ENCODE peak calls at places on chromosomes 6 and 20, in six cellular contexts. Q is activated CD4-positive, alpha-beta T cell treated with anti-CD3 and anti-CD28 coated beads, Interleukin-2, amount 50 U/mL, for 48 hours; J is GM12865; R is T-helper 9 cell; B is putamen; Z is caudate nucleus. T is an unnamed sample.

GRCh38 chr20:32609371-32609773 is 24.2 kb upstream of the NOL4L start:
- DNase-seq in Q (no peak), J (no peak), R (no peak), B (no peak), Z (no peak), T (no peak)

GRCh38 chr6:152723398-152723797 is 25.7 kb downstream of the MYCT1 start:
- DNase-seq in Q (no peak), J (no peak), R (no peak), B (no peak), Z (no peak), T (no peak)

GRCh38 chr6:74166849-74167248 is 470.8 kb downstream of the CD109 start:
- DNase-seq in Q (no peak), J (no peak), R (no peak), B (no peak), Z (no peak), T (no peak)

GRCh38 chr6:6605873-6606272 is 17.4 kb downstream of the LY86 start:
- DNase-seq in Q (no peak), J (no peak), R (no peak), B (no peak), Z (no peak), T (no peak)

GRCh38 chr6:27512525-27512924 is 39.6 kb upstream of the ZNF184 start:
- DNase-seq in Q (no peak), J (no peak), R (no peak), B (no peak), Z (no peak), T (no peak)

GRCh38 chr6:455006-455585 is 63.5 kb downstream of the IRF4 start:
- DNase-seq in Q (peak), J (no peak), R (no peak), B (no peak), Z (no peak), T (no peak)

GRCh38 chr20:32535316-32535952 is 49.7 kb downstream of the NOL4L start:
- DNase-seq in Q (no peak), J (no peak), R (peak), B (no peak), Z (no peak), T (no peak)

GRCh38 chr20:63483834-63484233 is 11.4 kb upstream of the KCNQ2 start:
- DNase-seq in Q (no peak), J (no peak), R (no peak), B (no peak), Z (no peak), T (no peak)

GRCh38 chr6:111154981-111155380 is 67.7 kb downstream of the SLC16A10 start:
- DNase-seq in Q (peak), J (no peak), R (no peak), B (no peak), Z (no peak), T (no peak)

GRCh38 chr6:41693281-41693838 is 42.0 kb downstream of the TFEB start:
- DNase-seq in Q (no peak), J (no peak), R (no peak), B (no peak), Z (no peak), T (no peak)

GRCh38 chr6:56764081-56764566 is 121.4 kb upstream of the DST start:
- DNase-seq in Q (no peak), J (peak), R (no peak), B (no peak), Z (no peak), T (no peak)

GRCh38 chr20:35700625-35701148 is 1.5 kb downstream of the ROMO1 start:
- DNase-seq in Q (no peak), J (no peak), R (no peak), B (no peak), Z (no peak), T (peak)

GRCh38 chr20:51767867-51768758 is at the start of gene ATP9A:
- DNase-seq in Q (peak), J (no peak), R (no peak), B (no peak), Z (no peak), T (no peak)

GRCh38 chr6:26273673-26274595 is 91.1 kb upstream of the BTN3A2 start:
- DNase-seq in Q (no peak), J (peak), R (no peak), B (no peak), Z (no peak), T (no peak)

GRCh38 chr6:20334961-20335360 is 66.7 kb upstream of the E2F3 start:
- DNase-seq in Q (no peak), J (no peak), R (no peak), B (no peak), Z (no peak), T (no peak)

GRCh38 chr6:158514176-158514575 is 45.7 kb upstream of the TMEM181 start:
- DNase-seq in Q (no peak), J (peak), R (no peak), B (no peak), Z (no peak), T (peak)